ENCODE peak calls at places on chromosomes 16 and 17, in ten cellular contexts. T is cardiac muscle cell; R is CD8-positive, alpha-beta T cell; C is fibroblast of the aortic adventitia; A is small intestine; S is heart right ventricle; W is neural progenitor cell; D is stomach; K is DND-41; X is GM12878. U is an unnamed sample.
A peak's percentile ranks its signal among the peaks of the same experiment; 100 is the strongest.

GRCh38 chr17:62780273-62780672 is 27.8 kb downstream of the MARCHF10 start:
- DNase-seq in T (no peak), W (no peak), R (no peak), A (no peak), C (no peak), S (peak; percentile 30), X (no peak), D (peak; percentile 86), K (no peak), U (peak; percentile 18)

GRCh38 chr17:35811759-35812158 is 2.5 kb downstream of the TAF15 start:
- DNase-seq in K (no peak), D (no peak), S (no peak), C (no peak), R (no peak), W (no peak), A (no peak), X (no peak), T (no peak), U (no peak)

GRCh38 chr17:75009139-75009724 is 3.2 kb upstream of the MRPL58 start:
- DNase-seq in A (no peak), C (no peak), S (no peak), K (no peak), T (no peak), W (no peak), D (no peak), X (no peak), R (no peak), U (peak; percentile 95)

GRCh38 chr16:30051518-30051917 is 14.0 kb upstream of the ALDOA start:
- DNase-seq in K (no peak), A (no peak), W (no peak), D (no peak), S (no peak), C (peak; percentile 58), T (no peak), R (no peak), X (no peak), U (no peak)

GRCh38 chr16:66486199-66486772 is 59.2 kb downstream of the BEAN1 start:
- DNase-seq in X (no peak), D (peak; percentile 17), W (no peak), S (no peak), T (no peak), C (no peak), A (no peak), K (no peak), R (peak; percentile 42), U (no peak)

GRCh38 chr16:83113317-83113716 is 486.5 kb downstream of the CDH13 start:
- DNase-seq in X (no peak), D (no peak), T (peak; percentile 35), A (peak; percentile 35), K (peak; percentile 49), W (peak; percentile 59), S (no peak), C (peak; percentile 18), R (no peak), U (no peak)

GRCh38 chr17:31559647-31560501 is 168.4 kb downstream of the RAB11FIP4 start:
- DNase-seq in T (no peak), R (no peak), A (no peak), W (peak; percentile 47), S (peak; percentile 50), X (no peak), D (no peak), K (no peak), C (no peak), U (no peak)

GRCh38 chr17:15516150-15516549 is 47.1 kb downstream of the TVP23C start:
- DNase-seq in A (no peak), S (no peak), D (no peak), W (no peak), T (no peak), K (no peak), R (no peak), C (no peak), X (no peak), U (no peak)

GRCh38 chr17:40922239-40922638 is 15.2 kb downstream of the KRT23 start:
- DNase-seq in R (no peak), X (no peak), K (no peak), C (peak; percentile 83), S (no peak), D (peak; percentile 32), A (no peak), T (no peak), W (no peak), U (no peak)

GRCh38 chr17:19747829-19748806 is at the start of gene ALDH3A1:
- DNase-seq in K (no peak), W (peak; percentile 22), S (no peak), C (no peak), T (no peak), R (no peak), D (peak; percentile 89), X (no peak), A (peak; percentile 73), U (no peak)

GRCh38 chr16:2783581-2784375 is 3.6 kb downstream of the PRSS33 start:
- DNase-seq in W (no peak), D (no peak), K (no peak), R (no peak), C (no peak), S (no peak), A (no peak), X (no peak), T (no peak), U (no peak)

GRCh38 chr16:90077757-90078593 is 844 bp upstream of the PRDM7 start:
- DNase-seq in K (no peak), X (no peak), A (peak; percentile 64), R (no peak), D (no peak), W (peak; percentile 33), C (peak; percentile 38), S (no peak), T (peak; percentile 0), U (no peak)

DNA sequence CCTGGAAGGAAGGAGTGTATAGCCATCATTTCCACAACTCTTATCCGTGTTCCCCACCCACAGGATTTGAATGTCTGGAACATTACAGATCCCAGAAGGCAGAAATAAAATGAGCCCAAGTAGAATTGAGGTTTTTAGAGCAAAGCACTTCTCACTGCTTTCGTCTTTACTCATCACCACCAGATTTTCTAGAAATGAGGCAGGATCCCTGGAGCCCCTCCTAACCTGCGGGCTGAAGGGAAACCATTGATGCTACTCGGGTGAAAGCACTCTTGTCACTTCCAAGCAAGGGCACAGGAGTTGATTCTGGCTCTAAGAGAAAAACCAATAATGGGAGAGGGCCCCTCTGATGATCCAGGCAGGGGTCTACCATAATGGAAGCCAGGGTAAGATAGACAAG is 2.8 kb upstream of the ALDOC start:
- DNase-seq in D (no peak), A (no peak), T (no peak), R (no peak), S (no peak), W (no peak), X (no peak), K (no peak), C (no peak), U (no peak)
- H3K4me3 ChIP-seq in D (no peak overlapping the region), A (no peak overlapping the region), T (no peak overlapping the region), R (no peak overlapping the region), S (no peak overlapping the region), W (no peak overlapping the region), X (no peak overlapping the region), K (no peak overlapping the region), C (no peak overlapping the region), U (no peak overlapping the region)

GRCh38 chr17:49209061-49209571 is 1.3 kb downstream of the GNGT2 start:
- DNase-seq in D (no peak), W (no peak), T (no peak), R (peak; percentile 60), C (no peak), K (peak; percentile 54), S (no peak), A (no peak), X (no peak), U (no peak)
- H3K4me3 ChIP-seq in D (no peak overlapping the region), W (no peak overlapping the region), T (no peak overlapping the region), R (peak overlapping the region; percentile 86), C (no peak overlapping the region), K (no peak overlapping the region), S (no peak overlapping the region), A (no peak overlapping the region), X (peak overlapping the region; percentile 98), U (no peak overlapping the region)

GRCh38 chr17:3038941-3039340 is 24.5 kb downstream of the OR1D5 start:
- DNase-seq in A (no peak), W (no peak), C (no peak), K (no peak), T (no peak), R (no peak), X (no peak), S (no peak), D (no peak), U (no peak)

GRCh38 chr17:3035968-3036280 is 27.5 kb downstream of the OR1D5 start:
- DNase-seq in R (no peak), C (no peak), A (no peak), T (no peak), K (no peak), S (no peak), X (no peak), D (no peak), W (no peak), U (no peak)

GRCh38 chr17:3036800-3037199 is 26.6 kb downstream of the OR1D5 start:
- DNase-seq in X (no peak), A (no peak), S (no peak), K (no peak), T (no peak), D (no peak), W (no peak), R (no peak), C (no peak), U (no peak)

GRCh38 chr17:3035256-3035967 is 28.0 kb downstream of the OR1D5 start:
- DNase-seq in A (no peak), W (no peak), X (no peak), C (no peak), K (no peak), D (no peak), R (peak; percentile 38), T (no peak), S (no peak), U (no peak)

GRCh38 chr17:3037259-3037658 is 26.1 kb downstream of the OR1D5 start:
- DNase-seq in W (no peak), D (no peak), R (no peak), K (no peak), T (no peak), A (no peak), C (no peak), S (no peak), X (no peak), U (no peak)
- H3K4me3 ChIP-seq in W (no peak overlapping the region), D (no peak overlapping the region), R (no peak overlapping the region), K (no peak overlapping the region), T (no peak overlapping the region), A (no peak overlapping the region), C (no peak overlapping the region), S (no peak overlapping the region), X (no peak overlapping the region), U (no peak overlapping the region)

DNA sequence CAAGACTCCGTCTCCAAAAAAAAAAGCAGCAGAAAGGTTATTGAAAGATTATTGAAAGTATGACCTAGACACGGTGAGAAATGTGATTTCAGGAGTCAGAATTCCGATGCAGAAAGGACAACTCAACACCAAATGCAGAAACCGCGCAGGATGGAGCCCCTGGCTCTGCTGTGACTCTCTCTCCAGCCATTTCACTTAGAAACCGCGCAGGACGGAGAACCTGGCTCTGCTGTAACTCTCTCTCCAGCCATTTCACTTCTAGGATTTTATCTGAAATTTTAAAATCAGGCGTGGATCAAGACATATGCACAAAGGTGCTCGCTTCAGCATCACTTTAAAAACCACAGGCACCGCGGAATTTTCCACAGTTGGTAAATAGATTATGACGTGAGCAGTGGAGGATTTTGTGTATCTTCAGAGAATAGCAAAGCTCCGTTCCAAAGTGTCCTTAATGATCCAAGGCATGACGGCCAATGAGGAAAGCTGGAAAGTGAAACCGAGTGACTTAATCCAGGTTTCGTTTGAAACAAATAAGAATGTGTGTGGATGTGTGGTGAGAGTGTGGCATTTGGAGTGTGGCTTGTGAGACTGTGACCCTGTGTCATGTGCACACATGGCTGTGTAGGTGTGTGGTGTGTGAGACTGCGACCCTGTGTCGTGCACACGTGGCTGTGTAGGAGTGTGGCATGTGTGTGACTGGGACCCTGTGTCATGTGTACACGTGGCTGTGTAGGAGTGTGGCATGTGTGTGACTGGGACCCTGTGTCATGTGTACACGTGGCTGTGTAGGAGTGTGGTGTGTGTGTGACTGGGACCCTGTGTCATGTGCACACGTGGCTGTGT is 9.5 kb downstream of the UTS2R start:
- DNase-seq in T (no peak), K (no peak), X (no peak), A (peak; percentile 66), D (no peak), W (no peak), R (no peak), C (peak; percentile 64), S (no peak), U (no peak)
- H3K4me3 ChIP-seq in T (no peak overlapping the region), K (no peak overlapping the region), X (no peak overlapping the region), A (no peak overlapping the region), D (no peak overlapping the region), W (no peak overlapping the region), R (no peak overlapping the region), C (peak overlapping the region; percentile 22), S (no peak overlapping the region), U (no peak overlapping the region)